ENCODE peak calls at places on chromosomes 13 and 19, in four cellular contexts. L, N, W and E are unnamed samples.

GRCh38 chr13:109647046-109647445 is 139.3 kb downstream of the IRS2 start:
- DNase-seq in L (no peak), N (peak), W (no peak), E (no peak)

GRCh38 chr13:44231786-44232516 is 141.7 kb upstream of the SERP2 start:
- DNase-seq in L (peak), N (no peak), W (no peak), E (peak)

GRCh38 chr13:65926750-65927171 is 1303.4 kb downstream of the PCDH9 start:
- DNase-seq in L (no peak), N (peak), W (no peak), E (no peak)

GRCh38 chr19:52535831-52536800 is 8.6 kb downstream of the ZNF808 start:
- DNase-seq in L (peak), N (peak), W (peak), E (no peak)

GRCh38 chr13:95656386-95657015 is 12.0 kb upstream of the DZIP1 start:
- DNase-seq in L (no peak), N (no peak), W (no peak), E (no peak)

GRCh38 chr13:44854264-44855060 is 134.8 kb downstream of the NUFIP1 start:
- DNase-seq in L (no peak), N (peak), W (no peak), E (peak)

GRCh38 chr13:96551540-96551939 is 442.7 kb downstream of the OXGR1 start:
- DNase-seq in L (no peak), N (no peak), W (no peak), E (no peak)

GRCh38 chr13:113855012-113855921 is 8.6 kb downstream of the GAS6 start:
- DNase-seq in L (no peak), N (no peak), W (no peak), E (no peak)